ENCODE peak calls at places on chromosome 20, in seven cellular contexts. Y is GM06990, Z is glutamatergic neuron, B is pancreas, M is breast epithelium, T is cardiac fibroblast, W is foreskin keratinocyte. J is an unnamed sample.

GRCh38 chr20:25084616-25085187 is 2.8 kb upstream of the VSX1 start:
- DNase-seq in Y (no peak), Z (no peak), B (no peak), M (peak), T (no peak), W (no peak), J (no peak)

GRCh38 chr20:40683221-40683893 is 5.7 kb downstream of the MAFB start:
- DNase-seq in Y (no peak), Z (peak), B (no peak), M (no peak), T (peak), W (peak), J (no peak)

GRCh38 chr20:24953204-24953565 is 4.1 kb downstream of the CST7 start:
- DNase-seq in Y (no peak), Z (no peak), B (no peak), M (no peak), T (no peak), W (no peak), J (no peak)

GRCh38 chr20:56463428-56463827 is 5.0 kb upstream of the RTF2 start:
- DNase-seq in Y (no peak), Z (no peak), B (no peak), M (no peak), T (no peak), W (no peak), J (no peak)

GRCh38 chr20:60727425-60727824 is 524.6 kb upstream of the CDH4 start:
- DNase-seq in Y (no peak), Z (no peak), B (no peak), M (no peak), T (no peak), W (no peak), J (no peak)

GRCh38 chr20:10427060-10427692 is 6.8 kb downstream of the MKKS start:
- DNase-seq in Y (no peak), Z (peak), B (peak), M (no peak), T (peak), W (peak), J (peak)

GRCh38 chr20:60139663-60140446 is 181.6 kb downstream of the CDH26 start:
- DNase-seq in Y (no peak), Z (no peak), B (no peak), M (no peak), T (no peak), W (no peak), J (no peak)

GRCh38 chr20:5793916-5794315 is 43.7 kb downstream of the SHLD1 start:
- DNase-seq in Y (no peak), Z (no peak), B (no peak), M (no peak), T (no peak), W (no peak), J (no peak)

GRCh38 chr20:41643504-41643938 is 25.3 kb upstream of the CHD6 start:
- DNase-seq in Y (no peak), Z (no peak), B (no peak), M (no peak), T (peak), W (peak), J (peak)

GRCh38 chr20:37319120-37319717 is 26.7 kb upstream of the SRC start:
- DNase-seq in Y (no peak), Z (no peak), B (no peak), M (no peak), T (no peak), W (peak), J (peak)

GRCh38 chr20:2981646-2982045 is 61.8 kb upstream of the GNRH2 start:
- DNase-seq in Y (no peak), Z (no peak), B (no peak), M (no peak), T (no peak), W (no peak), J (no peak)

GRCh38 chr20:36079486-36079885 is 75.1 kb upstream of the EPB41L1 start:
- DNase-seq in Y (no peak), Z (no peak), B (no peak), M (no peak), T (no peak), W (no peak), J (no peak)

GRCh38 chr20:46400253-46400652 is 6.2 kb downstream of the ELMO2 start:
- DNase-seq in Y (no peak), Z (no peak), B (no peak), M (peak), T (peak), W (no peak), J (peak)

GRCh38 chr20:3092611-3093379 is 8.3 kb upstream of the AVP start:
- DNase-seq in Y (peak), Z (no peak), B (no peak), M (no peak), T (no peak), W (peak), J (no peak)

GRCh38 chr20:62590301-62591121 is 51.8 kb upstream of the SLCO4A1 start:
- DNase-seq in Y (no peak), Z (no peak), B (no peak), M (no peak), T (peak), W (peak), J (peak)

GRCh38 chr20:36644032-36644712 is 1.8 kb downstream of the SLA2 start:
- DNase-seq in Y (peak), Z (no peak), B (no peak), M (no peak), T (no peak), W (no peak), J (no peak)

GRCh38 chr20:61487346-61488022 is 235.4 kb downstream of the CDH4 start:
- DNase-seq in Y (no peak), Z (no peak), B (no peak), M (no peak), T (no peak), W (peak), J (no peak)

GRCh38 chr20:7090753-7091310 is 323.3 kb downstream of the BMP2 start:
- DNase-seq in Y (no peak), Z (no peak), B (no peak), M (no peak), T (no peak), W (peak), J (no peak)

GRCh38 chr20:57078101-57078500 is 188.3 kb downstream of the BMP7 start:
- DNase-seq in Y (no peak), Z (no peak), B (no peak), M (no peak), T (no peak), W (no peak), J (peak)

GRCh38 chr20:40741507-40742106 is 52.6 kb upstream of the MAFB start:
- DNase-seq in Y (no peak), Z (peak), B (no peak), M (no peak), T (peak), W (peak), J (peak)

GRCh38 chr20:12949429-12949980 is 59.3 kb upstream of the SPTLC3 start:
- DNase-seq in Y (no peak), Z (no peak), B (no peak), M (no peak), T (peak), W (no peak), J (no peak)

GRCh38 chr20:19783966-19784401 is 25.9 kb downstream of the RIN2 start:
- DNase-seq in Y (no peak), Z (no peak), B (no peak), M (peak), T (peak), W (peak), J (peak)

GRCh38 chr20:11993886-11994466 is 76.3 kb downstream of the BTBD3 start:
- DNase-seq in Y (no peak), Z (no peak), B (no peak), M (no peak), T (no peak), W (no peak), J (no peak)

GRCh38 chr20:38114353-38114791 is 50.7 kb downstream of the TGM2 start:
- DNase-seq in Y (no peak), Z (no peak), B (no peak), M (no peak), T (peak), W (peak), J (peak)

GRCh38 chr20:15673206-15673605 is 900.0 kb downstream of the KIF16B start:
- DNase-seq in Y (no peak), Z (no peak), B (no peak), M (no peak), T (peak), W (peak), J (peak)

GRCh38 chr20:11429889-11430580 is 487.7 kb upstream of the BTBD3 start:
- DNase-seq in Y (no peak), Z (no peak), B (no peak), M (no peak), T (no peak), W (no peak), J (no peak)

GRCh38 chr20:7272512-7272911 is 505.0 kb downstream of the BMP2 start:
- DNase-seq in Y (no peak), Z (no peak), B (no peak), M (no peak), T (no peak), W (no peak), J (no peak)

GRCh38 chr20:39358052-39358451 is 395.9 kb downstream of the DHX35 start:
- DNase-seq in Y (peak), Z (no peak), B (peak), M (no peak), T (no peak), W (no peak), J (no peak)

GRCh38 chr20:21105429-21106170 is 558 bp downstream of the LINC00237 start:
- DNase-seq in Y (no peak), Z (peak), B (no peak), M (no peak), T (no peak), W (no peak), J (peak)

DNA sequence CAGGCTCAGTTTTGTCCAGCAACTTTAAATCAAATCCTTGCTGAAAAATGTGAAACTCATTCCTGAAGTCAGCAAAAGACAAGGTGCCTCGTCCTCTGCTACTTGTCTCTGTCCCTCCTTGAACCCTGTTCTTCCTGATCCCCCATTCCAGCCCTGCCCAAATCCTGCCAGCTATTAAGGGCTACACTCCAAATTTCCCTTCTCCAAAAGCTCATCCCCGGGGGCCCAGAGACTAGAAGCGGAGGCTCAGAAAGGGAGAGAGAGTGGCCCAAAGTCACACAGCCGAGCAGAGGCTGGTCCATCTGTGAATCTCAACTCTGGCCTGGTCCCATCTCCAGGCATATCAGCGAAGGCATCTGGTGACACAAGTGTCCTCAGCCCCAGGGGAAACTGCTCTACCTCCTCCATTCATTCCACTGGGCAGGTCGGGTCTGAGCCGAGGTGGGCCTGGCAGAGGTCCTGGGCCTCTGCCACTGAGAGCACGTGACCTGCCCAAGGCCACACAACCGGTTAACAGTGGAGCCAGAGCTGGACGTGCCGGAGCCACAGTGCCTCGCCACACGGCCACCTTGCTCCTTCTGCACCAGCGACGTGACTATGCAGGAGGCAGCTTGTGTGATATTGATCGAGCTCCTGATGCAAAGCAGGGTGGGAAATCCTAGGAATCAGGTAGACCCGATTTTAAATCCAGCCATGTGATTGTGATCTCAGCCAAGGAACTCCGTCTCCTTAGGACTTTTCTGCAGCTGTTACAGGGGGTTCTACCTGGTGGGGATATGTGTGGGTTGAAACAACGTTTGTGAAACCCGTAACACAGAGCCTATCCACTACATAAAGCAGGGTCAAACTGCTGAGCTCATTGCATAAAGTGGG is 28.6 kb downstream of the NOL4L start:
- DNase-seq in Y (no peak), Z (no peak), B (no peak), M (no peak), T (no peak), W (no peak), J (no peak)
- TF ChIP-seq CTCF in Y (no peak), Z (no peak), B (no peak), M (no peak), T (no peak), W (no peak), J (no peak)

GRCh38 chr20:47962286-47962685 is 177.0 kb upstream of the SULF2 start:
- DNase-seq in Y (no peak), Z (no peak), B (no peak), M (no peak), T (no peak), W (no peak), J (no peak)

GRCh38 chr20:47960769-47961525 is 175.7 kb upstream of the SULF2 start:
- DNase-seq in Y (no peak), Z (no peak), B (no peak), M (no peak), T (no peak), W (no peak), J (no peak)

GRCh38 chr20:47960277-47960676 is 175.0 kb upstream of the SULF2 start:
- DNase-seq in Y (no peak), Z (no peak), B (no peak), M (no peak), T (no peak), W (no peak), J (no peak)

GRCh38 chr20:47963022-47963421 is 177.7 kb upstream of the SULF2 start:
- DNase-seq in Y (no peak), Z (no peak), B (no peak), M (no peak), T (no peak), W (no peak), J (no peak)

DNA sequence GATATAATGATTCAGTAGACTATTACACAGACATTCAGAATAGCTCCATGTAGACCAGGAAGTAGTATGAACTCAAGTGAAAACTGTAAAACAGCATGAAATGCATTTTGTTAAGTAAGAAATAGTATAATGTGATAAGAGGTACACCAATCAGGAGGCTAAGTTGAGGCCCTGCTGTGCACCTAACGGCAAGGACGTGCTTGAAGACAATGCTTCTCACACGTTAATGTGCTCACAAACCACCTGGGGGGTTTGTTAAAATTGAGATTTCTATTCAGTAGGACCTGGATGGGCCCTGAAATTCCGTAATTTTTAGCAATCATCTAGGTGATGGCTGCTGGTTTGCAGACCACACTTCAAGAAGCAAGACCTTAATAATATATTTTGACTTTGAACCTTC is 178.9 kb upstream of the SULF2 start:
- DNase-seq in Y (no peak), Z (no peak), B (no peak), M (no peak), T (no peak), W (no peak), J (no peak)
- TF ChIP-seq CTCF in Y (no peak), Z (no peak), B (no peak), M (no peak), T (no peak), W (no peak), J (no peak)

DNA sequence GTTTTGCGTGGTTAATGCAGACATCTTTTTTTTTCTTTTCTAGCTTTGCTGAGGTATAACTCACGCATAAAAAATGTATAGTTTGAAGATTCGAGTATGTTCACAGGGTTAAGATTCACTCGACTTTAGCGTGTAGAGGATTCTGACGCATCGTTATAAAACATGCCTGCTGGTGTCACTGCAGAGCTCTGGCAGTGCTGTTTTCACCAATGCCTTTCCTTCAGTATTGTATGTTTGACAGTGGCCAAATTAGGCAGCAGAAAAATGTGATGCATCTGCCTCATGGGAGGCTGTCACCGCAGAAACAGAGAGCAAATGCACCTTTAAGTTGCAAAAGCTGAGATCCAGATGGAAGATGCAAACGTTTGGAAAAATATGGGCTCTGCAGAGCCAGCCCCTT is 18.0 kb upstream of the SIRPB2 start:
- DNase-seq in Y (no peak), Z (no peak), B (no peak), M (no peak), T (peak), W (no peak), J (peak)
- TF ChIP-seq CTCF in Y (peak), Z (no peak), B (no peak), M (no peak), T (peak), W (peak), J (peak)

DNA sequence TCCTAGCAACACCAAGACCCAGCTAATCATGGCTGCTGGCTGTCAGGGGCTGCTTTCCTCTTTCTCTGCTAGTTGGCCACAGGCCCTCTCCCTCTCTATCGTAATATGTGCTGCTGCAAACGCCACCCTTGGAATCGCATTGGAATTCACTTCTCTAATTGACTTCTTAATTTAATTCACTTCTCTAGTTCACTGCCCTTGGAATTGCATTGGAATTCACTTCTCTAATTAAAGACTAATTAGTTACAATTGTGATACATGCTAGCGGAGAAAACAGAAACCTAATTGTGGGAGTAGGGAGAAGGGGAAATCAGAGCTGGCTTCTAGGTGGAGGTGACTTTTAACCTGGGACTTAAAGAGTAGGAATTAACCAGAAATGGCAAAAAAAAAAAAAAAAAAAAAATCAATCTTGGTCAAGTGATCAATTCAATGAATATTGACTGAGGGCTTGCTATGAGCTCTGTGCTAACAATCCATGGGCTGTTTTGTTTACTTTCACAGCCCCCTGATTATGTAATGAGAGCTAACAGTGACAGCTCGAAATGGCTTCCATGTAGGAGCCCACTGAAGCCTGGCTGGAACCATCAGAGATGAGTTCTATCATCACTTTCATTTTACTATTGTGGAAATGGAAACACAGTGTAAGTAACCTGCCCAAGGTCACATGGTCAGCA is 11.3 kb downstream of the ZFP64 start:
- DNase-seq in Y (no peak), Z (no peak), B (no peak), M (no peak), T (no peak), W (no peak), J (no peak)
- TF ChIP-seq CTCF in Y (no peak), Z (no peak), B (no peak), M (no peak), T (no peak), W (no peak), J (no peak)

GRCh38 chr20:50719328-50719727 is 12.1 kb upstream of the PARD6B start:
- DNase-seq in Y (no peak), Z (no peak), B (no peak), M (no peak), T (no peak), W (no peak), J (no peak)

GRCh38 chr20:50720582-50720981 is 10.8 kb upstream of the PARD6B start:
- DNase-seq in Y (no peak), Z (no peak), B (no peak), M (no peak), T (no peak), W (no peak), J (no peak)

GRCh38 chr20:50717312-50717711 is 14.1 kb upstream of the PARD6B start:
- DNase-seq in Y (no peak), Z (no peak), B (no peak), M (no peak), T (no peak), W (no peak), J (no peak)

GRCh38 chr20:50716518-50716917 is 14.9 kb upstream of the PARD6B start:
- DNase-seq in Y (no peak), Z (no peak), B (no peak), M (no peak), T (no peak), W (no peak), J (no peak)

GRCh38 chr20:50717974-50718761 is 13.2 kb upstream of the PARD6B start:
- DNase-seq in Y (no peak), Z (no peak), B (no peak), M (no peak), T (peak), W (no peak), J (no peak)
- TF ChIP-seq CTCF in Y (no peak), Z (no peak), B (no peak), M (no peak), T (no peak), W (peak), J (peak)

GRCh38 chr20:23412026-23412425 is 9.3 kb downstream of the NAPB start:
- DNase-seq in Y (no peak), Z (no peak), B (no peak), M (no peak), T (no peak), W (no peak), J (no peak)

GRCh38 chr20:23407770-23408467 is 13.4 kb downstream of the NAPB start:
- DNase-seq in Y (peak), Z (no peak), B (no peak), M (no peak), T (no peak), W (no peak), J (no peak)

GRCh38 chr20:23406880-23407279 is 14.4 kb downstream of the NAPB start:
- DNase-seq in Y (no peak), Z (no peak), B (no peak), M (no peak), T (no peak), W (no peak), J (no peak)

GRCh38 chr20:23409800-23410199 is 11.5 kb downstream of the NAPB start:
- DNase-seq in Y (no peak), Z (no peak), B (no peak), M (no peak), T (no peak), W (no peak), J (no peak)

GRCh38 chr20:23408957-23409356 is 12.3 kb downstream of the NAPB start:
- DNase-seq in Y (no peak), Z (no peak), B (no peak), M (no peak), T (no peak), W (no peak), J (no peak)
- TF ChIP-seq CTCF in Y (no peak), Z (no peak), B (no peak), M (no peak), T (no peak), W (no peak), J (no peak)

J was measured in HFFc6.